ENCODE peak calls at places on chromosomes 3 and 15, in four cellular contexts. V is GM23338, C is astrocyte, S is K562. H is an unnamed sample.

GRCh38 chr3:149564079-149564478 is 89.6 kb downstream of the TM4SF4 start:
- DNase-seq in V (no peak), C (peak), S (no peak), H (no peak)

GRCh38 chr3:116198087-116198486 is 247.2 kb downstream of the LSAMP start:
- DNase-seq in V (no peak), C (peak), S (no peak), H (no peak)

GRCh38 chr3:105367063-105367405 is 325 bp downstream of the ALCAM start:
- DNase-seq in V (peak), C (no peak), S (no peak), H (no peak)

GRCh38 chr3:58029842-58030584 is 21.8 kb downstream of the FLNB start:
- DNase-seq in V (no peak), C (no peak), S (no peak), H (no peak)

GRCh38 chr15:73923488-73924164 is 2.6 kb upstream of the LOXL1 start:
- DNase-seq in V (no peak), C (no peak), S (no peak), H (peak)

GRCh38 chr3:19937459-19938362 is 3.7 kb upstream of the EFHB start:
- DNase-seq in V (peak), C (peak), S (peak), H (no peak)

GRCh38 chr3:17820704-17821103 is 78.3 kb upstream of the TBC1D5 start:
- DNase-seq in V (no peak), C (peak), S (no peak), H (no peak)

GRCh38 chr3:36707623-36708409 is 56.5 kb downstream of the DCLK3 start:
- DNase-seq in V (peak), C (peak), S (peak), H (no peak)

GRCh38 chr3:126545544-126545943 is 13.2 kb downstream of the C3orf22 start:
- DNase-seq in V (no peak), C (no peak), S (no peak), H (no peak)

GRCh38 chr15:51111061-51111460 is 16.4 kb upstream of the TNFAIP8L3 start:
- DNase-seq in V (no peak), C (no peak), S (no peak), H (no peak)

GRCh38 chr3:40099875-40100274 is 209.6 kb upstream of the EIF1B start:
- DNase-seq in V (no peak), C (no peak), S (no peak), H (no peak)

GRCh38 chr3:187370051-187370450 is 1.9 kb downstream of the RTP4 start:
- DNase-seq in V (no peak), C (no peak), S (no peak), H (no peak)

GRCh38 chr3:187367561-187368103 is 553 bp upstream of the RTP4 start:
- DNase-seq in V (no peak), C (no peak), S (no peak), H (peak)

GRCh38 chr3:187368765-187369450 is 723 bp downstream of the RTP4 start:
- DNase-seq in V (no peak), C (no peak), S (no peak), H (no peak)

DNA sequence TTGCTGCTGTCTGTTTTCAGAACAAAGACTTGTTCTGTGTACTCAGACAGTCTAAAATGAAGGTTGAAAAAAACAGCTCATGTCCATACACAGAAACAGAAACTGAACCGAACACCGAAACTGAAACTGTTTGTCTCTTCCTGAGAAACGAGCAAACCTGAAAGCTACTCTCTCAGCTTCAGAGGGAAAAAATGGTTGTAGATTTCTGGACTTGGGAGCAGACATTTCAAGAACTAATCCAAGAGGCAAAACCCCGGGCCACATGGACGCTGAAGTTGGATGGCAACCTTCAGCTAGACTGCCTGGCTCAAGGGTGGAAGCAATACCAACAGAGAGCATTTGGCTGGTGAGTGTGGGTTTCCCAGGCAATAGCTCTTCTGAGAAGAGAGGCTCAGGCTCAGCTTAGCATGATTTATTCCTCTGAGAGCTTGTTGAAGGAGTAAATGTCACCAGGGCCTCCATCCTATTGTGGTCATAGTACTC is at the start of gene RTP4:
- DNase-seq in V (no peak), C (peak), S (no peak), H (no peak)
- H3K4me3 ChIP-seq in V (no peak), C (peak), S (no peak), H (peak)

GRCh38 chr15:81955709-81956108 is 90.1 kb downstream of the MEX3B start:
- DNase-seq in V (no peak), C (peak), S (no peak), H (no peak)
- H3K27ac ChIP-seq in V (no peak), C (no peak), S (no peak), H (no peak)

GRCh38 chr3:134630506-134630905 is 20.3 kb downstream of the KY start:
- DNase-seq in V (no peak), C (no peak), S (no peak), H (no peak)
- TF ChIP-seq CTCF in V (peak), C (peak), S (peak), H (peak)

GRCh38 chr15:67836955-67837354 is 2.9 kb downstream of the RNU6-1 start:
- DNase-seq in V (no peak), C (no peak), S (no peak), H (no peak)

GRCh38 chr15:67836134-67836455 is 3.8 kb downstream of the RNU6-1 start:
- DNase-seq in V (peak), C (no peak), S (no peak), H (no peak)

GRCh38 chr15:67835349-67836133 is 4.3 kb downstream of the RNU6-1 start:
- DNase-seq in V (peak), C (no peak), S (no peak), H (no peak)

GRCh38 chr15:67834593-67835348 is 5.1 kb downstream of the RNU6-1 start:
- DNase-seq in V (peak), C (no peak), S (no peak), H (no peak)

GRCh38 chr15:67836477-67836876 is 3.4 kb downstream of the RNU6-1 start:
- DNase-seq in V (peak), C (no peak), S (peak), H (peak)
- H3K4me3 ChIP-seq in V (peak), C (peak), S (no peak), H (peak)